ENCODE peak calls at places on chromosomes 6 and 20, in five cellular contexts. S is HL-60, A is non-pigmented ciliary epithelial cell, X is GM13977, R is NCI-H1436. E is an unnamed sample.

GRCh38 chr6:119891638-119892037 is 542.1 kb upstream of the MAN1A1 start:
- DNase-seq in A (no peak), R (no peak), S (no peak), X (no peak), E (no peak)

GRCh38 chr6:25053875-25054371 is 118.2 kb upstream of the RIPOR2 start:
- DNase-seq in R (peak), A (peak), X (peak), S (no peak), E (peak)

GRCh38 chr6:17870302-17871168 is 116.9 kb downstream of the KIF13A start:
- DNase-seq in R (no peak), X (no peak), S (no peak), A (no peak), E (no peak)

GRCh38 chr6:11201015-11201414 is 31.5 kb downstream of the NEDD9 start:
- DNase-seq in A (no peak), R (no peak), S (no peak), X (no peak), E (no peak)

GRCh38 chr20:13291167-13291566 is 70.1 kb downstream of the ISM1 start:
- DNase-seq in A (no peak), R (no peak), X (no peak), S (no peak), E (no peak)

GRCh38 chr6:156379946-156380707 is 397.1 kb upstream of the ARID1B start:
- DNase-seq in A (peak), R (no peak), S (no peak), X (no peak), E (peak)

GRCh38 chr6:33688006-33688405 is 23.5 kb downstream of the UQCC2 start:
- DNase-seq in S (no peak), X (no peak), R (no peak), A (no peak), E (no peak)

GRCh38 chr6:139990865-139991264 is 616.4 kb upstream of the CITED2 start:
- DNase-seq in X (no peak), A (no peak), R (no peak), S (no peak), E (no peak)

GRCh38 chr6:100152201-100152600 is 158.2 kb upstream of the MCHR2 start:
- DNase-seq in X (no peak), A (no peak), S (no peak), R (no peak), E (no peak)

GRCh38 chr6:45209762-45210161 is 118.4 kb upstream of the RUNX2 start:
- DNase-seq in R (no peak), S (no peak), X (no peak), A (no peak), E (peak)

GRCh38 chr20:37525810-37526209 is 1.9 kb downstream of the BLCAP start:
- DNase-seq in R (no peak), X (no peak), A (no peak), S (no peak), E (no peak)

GRCh38 chr6:152635949-152636674 is 1.1 kb downstream of the SYNE1 start:
- DNase-seq in X (peak), S (no peak), A (no peak), R (peak), E (peak)

GRCh38 chr6:7896465-7896987 is 14.1 kb downstream of the TXNDC5 start:
- DNase-seq in A (no peak), S (no peak), X (no peak), R (no peak), E (no peak)

GRCh38 chr6:113149511-113149910 is 707.6 kb upstream of the MARCKS start:
- DNase-seq in A (no peak), X (no peak), S (no peak), R (no peak), E (no peak)

GRCh38 chr20:17419459-17419858 is 111.7 kb downstream of the BFSP1 start:
- DNase-seq in A (no peak), R (no peak), S (no peak), X (no peak), E (no peak)

GRCh38 chr6:53543341-53544010 is 1.4 kb downstream of the GCLC start:
- DNase-seq in X (no peak), S (no peak), A (no peak), R (no peak), E (peak)

GRCh38 chr6:53290547-53291510 is 57.9 kb downstream of the ELOVL5 start:
- DNase-seq in S (no peak), A (no peak), X (no peak), R (no peak), E (no peak)

GRCh38 chr20:56418385-56418861 is 6.4 kb downstream of the CASS4 start:
- DNase-seq in A (no peak), X (no peak), R (no peak), S (no peak), E (peak)

GRCh38 chr20:8399963-8400362 is 267.9 kb downstream of the PLCB1 start:
- DNase-seq in S (peak), X (peak), R (no peak), A (no peak), E (no peak)

GRCh38 chr6:14766595-14766994 is 479.3 kb upstream of the JARID2 start:
- DNase-seq in A (no peak), X (no peak), S (no peak), R (no peak), E (no peak)

GRCh38 chr6:169620171-169621125 is 81.4 kb downstream of the WDR27 start:
- DNase-seq in S (no peak), R (no peak), X (no peak), A (peak), E (peak)

GRCh38 chr6:108168980-108169800 is 3.4 kb downstream of the NR2E1 start:
- DNase-seq in X (peak), S (no peak), R (no peak), A (no peak), E (no peak)